ENCODE peak calls at places on chromosomes 1 and 21, in seven cellular contexts. R, S, F, P, C, V and Q are unnamed samples.

GRCh38 chr1:15137807-15138206 is 15.7 kb upstream of the TMEM51 start:
- DNase-seq in R (no peak), V (no peak), S (no peak), P (no peak), C (no peak), F (no peak), Q (no peak)

GRCh38 chr1:23548704-23549143 is 10.6 kb downstream of the ID3 start:
- DNase-seq in V (no peak), P (no peak), S (no peak), C (no peak), F (no peak), R (no peak), Q (no peak)

GRCh38 chr1:42932442-42932941 is 26.2 kb downstream of the SLC2A1 start:
- DNase-seq in P (no peak), S (no peak), V (no peak), R (no peak), F (no peak), C (no peak), Q (no peak)

GRCh38 chr1:115295904-115296696 is 41.9 kb downstream of the NGF start:
- DNase-seq in R (no peak), C (no peak), F (no peak), P (no peak), S (no peak), V (no peak), Q (no peak)

GRCh38 chr1:181482521-181483083 is 715 bp upstream of the CACNA1E start:
- DNase-seq in C (no peak), P (no peak), V (no peak), F (peak), S (no peak), R (no peak), Q (peak)

GRCh38 chr1:11977625-11978024 is 2.6 kb upstream of the MFN2 start:
- DNase-seq in V (no peak), R (no peak), S (no peak), P (no peak), C (no peak), F (no peak), Q (no peak)

GRCh38 chr1:21916447-21917240 is 20.5 kb downstream of the HSPG2 start:
- DNase-seq in F (no peak), R (no peak), V (peak), C (no peak), S (no peak), P (no peak), Q (no peak)

GRCh38 chr1:204837440-204838084 is 33.1 kb upstream of the NFASC start:
- DNase-seq in P (no peak), R (no peak), C (no peak), S (no peak), F (peak), V (no peak), Q (peak)

GRCh38 chr1:182935716-182936115 is 17.2 kb downstream of the SHCBP1L start:
- DNase-seq in C (no peak), V (no peak), R (no peak), F (no peak), S (no peak), P (no peak), Q (no peak)

GRCh38 chr1:21212126-21212525 is 35.4 kb upstream of the EIF4G3 start:
- DNase-seq in C (no peak), S (no peak), R (no peak), V (no peak), F (no peak), P (no peak), Q (no peak)

GRCh38 chr1:207937204-207937603 is 26.3 kb upstream of the CD34 start:
- DNase-seq in R (no peak), C (no peak), S (no peak), V (no peak), P (no peak), F (no peak), Q (no peak)

GRCh38 chr1:7447736-7448135 is 323.4 kb upstream of the VAMP3 start:
- DNase-seq in V (no peak), P (no peak), C (no peak), F (no peak), S (no peak), R (no peak), Q (no peak)

GRCh38 chr1:118993712-118994049 is 5.5 kb upstream of the TBX15 start:
- DNase-seq in R (no peak), P (no peak), S (no peak), C (no peak), V (no peak), F (no peak), Q (no peak)

GRCh38 chr1:111571987-111572386 is 47.6 kb upstream of the RAP1A start:
- DNase-seq in S (no peak), V (peak), R (no peak), P (no peak), F (no peak), C (no peak), Q (no peak)

GRCh38 chr21:26099610-26100219 is 70.9 kb downstream of the APP start:
- DNase-seq in R (no peak), F (no peak), S (no peak), P (no peak), V (no peak), C (no peak), Q (no peak)

GRCh38 chr1:24416666-24417391 is 1.2 kb downstream of the NIPAL3 start:
- DNase-seq in C (no peak), R (no peak), P (peak), V (no peak), F (no peak), S (peak), Q (no peak)

GRCh38 chr1:151944859-151945575 is 35.7 kb upstream of the THEM4 start:
- DNase-seq in F (peak), P (no peak), S (no peak), R (no peak), C (no peak), V (no peak), Q (no peak)

GRCh38 chr1:202568466-202569196 is 141.6 kb downstream of the SYT2 start:
- DNase-seq in F (no peak), C (no peak), R (no peak), V (no peak), S (no peak), P (no peak), Q (no peak)

GRCh38 chr1:70361727-70362413 is 7.3 kb upstream of the ANKRD13C start:
- DNase-seq in P (no peak), V (no peak), C (no peak), R (no peak), F (peak), S (no peak), Q (no peak)

GRCh38 chr1:173431663-173432045 is 45.5 kb upstream of the PRDX6 start:
- DNase-seq in F (no peak), P (no peak), S (no peak), R (no peak), C (no peak), V (no peak), Q (no peak)

GRCh38 chr1:173430707-173431662 is 46.1 kb upstream of the PRDX6 start:
- DNase-seq in R (peak), V (peak), F (peak), S (no peak), P (peak), C (peak), Q (peak)

GRCh38 chr1:173427146-173428054 is 49.7 kb upstream of the PRDX6 start:
- DNase-seq in R (no peak), F (no peak), P (no peak), S (no peak), C (no peak), V (no peak), Q (no peak)

GRCh38 chr1:173432331-173432730 is 44.8 kb upstream of the PRDX6 start:
- DNase-seq in S (no peak), P (no peak), V (no peak), F (no peak), C (no peak), R (no peak), Q (no peak)

GRCh38 chr1:173429517-173430477 is 47.3 kb upstream of the PRDX6 start:
- DNase-seq in F (peak), C (peak), S (no peak), P (peak), R (peak), V (peak), Q (no peak)
- TF ChIP-seq CTCF in F (peak), C (peak), S (peak), P (peak), R (no peak), V (peak), Q (peak)

GRCh38 chr1:108049083-108049819 is 84.3 kb upstream of the VAV3 start:
- DNase-seq in S (no peak), R (no peak), V (no peak), P (no peak), F (peak), C (no peak), Q (no peak)
- TF ChIP-seq CTCF in S (no peak), R (no peak), V (no peak), P (peak), F (no peak), C (no peak), Q (peak)

GRCh38 chr1:31792116-31792515 is 23.7 kb downstream of the SPOCD1 start:
- DNase-seq in R (no peak), V (peak), S (no peak), C (peak), P (no peak), F (no peak), Q (no peak)

GRCh38 chr1:31792541-31792940 is 23.3 kb downstream of the SPOCD1 start:
- DNase-seq in V (peak), F (no peak), C (peak), R (no peak), S (no peak), P (no peak), Q (no peak)

GRCh38 chr1:31790140-31790539 is 25.7 kb downstream of the SPOCD1 start:
- DNase-seq in C (no peak), F (no peak), R (no peak), S (no peak), P (no peak), V (peak), Q (no peak)

GRCh38 chr1:31790641-31791091 is 25.2 kb downstream of the SPOCD1 start:
- DNase-seq in C (no peak), R (no peak), V (peak), P (no peak), S (no peak), F (no peak), Q (no peak)

GRCh38 chr1:31791131-31791858 is 24.5 kb downstream of the SPOCD1 start:
- DNase-seq in P (no peak), V (peak), S (no peak), C (peak), R (no peak), F (no peak), Q (no peak)
- TF ChIP-seq CTCF in P (no peak), V (no peak), S (no peak), C (no peak), R (no peak), F (no peak), Q (no peak)

DNA sequence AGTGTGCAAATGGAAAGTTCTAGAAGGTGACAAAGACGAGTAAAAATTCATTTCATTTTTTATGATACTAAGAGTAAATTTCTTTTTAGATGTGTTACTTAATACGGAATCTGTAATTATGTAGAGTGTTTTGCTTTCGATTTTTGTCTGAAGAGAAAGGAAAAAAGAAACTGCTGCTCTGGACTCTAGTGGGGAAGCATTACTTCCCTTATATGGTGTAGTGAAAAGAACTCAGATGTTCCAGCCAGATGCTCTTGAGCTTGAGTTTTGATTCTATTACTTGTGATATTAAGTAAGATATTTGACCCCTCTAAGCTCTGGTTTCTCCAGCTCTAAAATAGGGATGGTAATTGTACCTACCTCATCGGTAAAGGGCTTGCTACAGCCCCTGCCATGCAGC is 12.2 kb upstream of the GPR161 start:
- DNase-seq in S (peak), R (no peak), C (no peak), F (no peak), V (no peak), P (no peak), Q (no peak)
- TF ChIP-seq CTCF in S (no peak), R (no peak), C (no peak), F (no peak), V (no peak), P (no peak), Q (no peak)

GRCh38 chr1:88735909-88736308 is 51.8 kb downstream of the PKN2 start:
- DNase-seq in F (no peak), C (no peak), S (no peak), R (no peak), V (no peak), P (no peak), Q (no peak)

GRCh38 chr1:88741413-88741812 is 57.3 kb downstream of the PKN2 start:
- DNase-seq in R (no peak), V (no peak), F (no peak), P (no peak), S (no peak), C (no peak), Q (no peak)

GRCh38 chr1:88740784-88741183 is 56.7 kb downstream of the PKN2 start:
- DNase-seq in F (no peak), V (no peak), C (no peak), P (no peak), S (no peak), R (no peak), Q (no peak)

GRCh38 chr1:88737338-88737927 is 53.4 kb downstream of the PKN2 start:
- DNase-seq in P (no peak), R (no peak), V (no peak), S (no peak), C (no peak), F (no peak), Q (no peak)

DNA sequence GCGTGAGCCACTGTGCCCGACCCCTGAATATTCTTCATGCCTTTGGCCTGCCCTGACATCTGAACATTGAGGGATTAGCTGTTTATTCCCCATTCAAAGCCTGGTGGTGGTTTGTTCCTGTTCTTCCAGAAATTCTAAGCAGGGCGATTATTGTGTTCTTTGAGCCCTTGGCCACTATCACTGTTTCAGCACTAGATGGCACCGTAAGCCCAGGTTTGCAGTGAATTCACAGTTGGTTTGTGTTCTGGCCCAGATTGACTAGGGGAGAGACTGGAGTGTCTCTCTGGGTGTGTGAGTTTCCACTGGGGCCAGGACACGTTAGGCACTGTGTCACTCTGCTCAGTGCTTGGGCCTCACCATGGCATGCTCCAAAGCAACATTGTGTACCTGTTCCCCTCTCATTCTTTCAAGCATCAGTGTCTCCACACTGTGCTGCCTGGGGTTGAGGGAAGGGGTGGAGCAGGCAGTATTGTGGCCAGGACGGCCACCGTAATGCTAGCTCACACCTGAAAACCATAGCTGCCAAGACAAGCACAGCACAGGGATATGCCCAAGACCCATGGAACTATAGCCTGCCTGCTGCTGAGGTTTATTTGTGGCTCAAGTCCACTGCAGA is 52.7 kb downstream of the PKN2 start:
- DNase-seq in S (no peak), P (no peak), V (no peak), F (peak), C (no peak), R (no peak), Q (no peak)
- TF ChIP-seq CTCF in S (peak), P (no peak), V (peak), F (peak), C (no peak), R (no peak), Q (peak)

GRCh38 chr1:6051423-6051822 is 5.7 kb downstream of the KCNAB2 start:
- DNase-seq in P (no peak), C (no peak), F (no peak), V (no peak), R (no peak), S (no peak), Q (no peak)
- TF ChIP-seq CTCF in P (no peak), C (no peak), F (no peak), V (no peak), R (no peak), S (no peak), Q (no peak)

GRCh38 chr1:200258447-200259375 is 151.1 kb downstream of the ZNF281 start:
- DNase-seq in V (no peak), F (peak), C (no peak), S (no peak), R (no peak), P (no peak), Q (no peak)
- TF ChIP-seq CTCF in V (peak), F (peak), C (no peak), S (peak), R (no peak), P (peak), Q (peak)

DNA sequence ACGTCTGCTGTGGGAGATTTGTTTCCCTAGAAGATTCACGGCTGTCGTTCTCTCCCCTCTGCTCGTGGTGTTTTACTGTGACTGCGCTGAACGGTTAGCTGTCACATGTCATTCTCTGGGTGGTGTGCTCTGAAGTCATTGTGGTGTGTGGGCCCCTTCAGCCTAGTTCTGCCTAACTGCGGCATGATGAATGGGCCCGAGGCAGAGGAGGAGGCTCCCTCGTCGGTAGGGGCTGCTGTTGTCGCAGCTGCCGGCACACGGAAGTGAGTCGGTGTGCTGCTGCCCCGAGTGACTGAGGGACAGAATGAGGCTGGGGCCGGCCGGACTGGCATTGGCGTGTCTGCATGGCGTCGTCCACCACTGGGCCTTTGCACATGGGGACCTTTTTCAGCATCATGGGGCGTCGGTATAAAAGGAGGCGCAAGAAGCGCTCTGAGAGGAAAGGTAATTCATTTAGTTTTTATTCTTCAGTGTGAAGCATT is 77.9 kb downstream of the ADARB1 start:
- DNase-seq in S (no peak), R (no peak), P (peak), V (peak), C (peak), F (no peak), Q (no peak)
- TF ChIP-seq CTCF in S (peak), R (no peak), P (peak), V (no peak), C (no peak), F (no peak), Q (peak)

DNA sequence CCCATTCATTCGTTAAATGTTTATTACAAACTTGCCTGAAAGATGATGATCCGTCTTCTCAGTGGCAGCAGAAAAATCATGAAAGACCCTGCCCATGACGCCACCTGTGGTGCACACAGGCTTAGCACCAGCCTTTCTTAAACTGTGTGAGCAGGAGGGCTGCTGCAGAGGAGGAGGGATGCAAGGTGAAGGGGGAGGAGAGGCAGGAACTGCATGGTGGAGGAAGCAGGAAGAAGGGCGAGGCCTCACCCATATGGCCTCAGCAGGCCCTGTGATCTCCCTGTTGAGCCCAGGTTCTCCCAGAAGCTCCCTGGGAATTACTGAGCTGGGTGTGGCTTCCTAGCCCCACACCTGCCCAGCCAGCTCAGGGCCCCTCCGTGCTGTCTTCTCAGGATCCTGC is 25.0 kb upstream of the RD3 start:
- DNase-seq in P (no peak), V (no peak), R (no peak), S (no peak), C (no peak), F (peak), Q (no peak)
- TF ChIP-seq CTCF in P (no peak), V (no peak), R (no peak), S (peak), C (no peak), F (no peak), Q (peak)

GRCh38 chr1:19872190-19872589 is 10.0 kb upstream of the OTUD3 start:
- DNase-seq in R (no peak), C (no peak), V (peak), S (no peak), F (peak), P (no peak), Q (no peak)
- TF ChIP-seq CTCF in R (no peak), C (no peak), V (peak), S (no peak), F (no peak), P (no peak), Q (no peak)